ENCODE peak calls at places on chromosomes 12 and 14, in nine cellular contexts. D is effector CD4-positive, alpha-beta T cell; S is NCI-H774; Y is Right ventricle myocardium superior; J is CD4-positive, alpha-beta T cell; O is NCI-H748 treated with DMSO at 0.1 percent for 48 hours; H is fibroblast of gingiva; L is adipocyte; X is naive thymus-derived CD4-positive, alpha-beta T cell. N is an unnamed sample.

GRCh38 chr12:91588874-91589454 is 406.3 kb upstream of the DCN start:
- DNase-seq in H (no peak), S (no peak), O (no peak), D (no peak), L (no peak), J (no peak), Y (no peak), X (no peak), N (no peak)

GRCh38 chr14:68282479-68283377 is 463.1 kb downstream of the RAD51B start:
- DNase-seq in H (no peak), J (no peak), L (no peak), Y (no peak), D (peak), X (peak), S (no peak), O (no peak), N (no peak)

GRCh38 chr12:25615119-25615518 is 62.0 kb upstream of the LMNTD1 start:
- DNase-seq in J (no peak), X (no peak), H (peak), D (no peak), S (no peak), O (no peak), Y (no peak), L (peak), N (no peak)

GRCh38 chr12:67667276-67668073 is 18.9 kb downstream of the DYRK2 start:
- DNase-seq in L (no peak), D (no peak), Y (peak), H (no peak), X (no peak), S (no peak), O (no peak), J (no peak), N (peak)

GRCh38 chr12:119956047-119956446 is 33.0 kb upstream of the BICDL1 start:
- DNase-seq in D (no peak), J (no peak), Y (no peak), S (no peak), O (no peak), H (no peak), X (no peak), L (no peak), N (no peak)

GRCh38 chr14:73786632-73786941 is 65.0 kb upstream of the PTGR2 start:
- DNase-seq in H (peak), L (peak), J (no peak), D (no peak), X (no peak), Y (peak), O (no peak), S (no peak), N (no peak)

GRCh38 chr12:94566345-94566744 is 84.0 kb downstream of the TMCC3 start:
- DNase-seq in O (no peak), S (no peak), Y (no peak), X (no peak), H (no peak), D (no peak), J (no peak), L (no peak), N (no peak)

GRCh38 chr14:36747411-36748184 is 85.9 kb downstream of the PAX9 start:
- DNase-seq in D (no peak), O (peak), H (no peak), Y (no peak), X (no peak), S (no peak), L (peak), J (no peak), N (no peak)

GRCh38 chr14:52003324-52003723 is 14.0 kb downstream of the RTRAF start:
- DNase-seq in X (no peak), O (no peak), D (no peak), H (peak), J (no peak), Y (no peak), L (peak), S (no peak), N (no peak)

GRCh38 chr14:55071051-55071450 is 19.6 kb downstream of the MAPK1IP1L start:
- DNase-seq in D (no peak), O (no peak), X (no peak), Y (no peak), L (no peak), J (no peak), S (no peak), H (no peak), N (no peak)

GRCh38 chr14:99210333-99210732 is 61.7 kb downstream of the BCL11B start:
- DNase-seq in X (no peak), O (no peak), D (no peak), L (no peak), J (no peak), H (no peak), Y (no peak), S (no peak), N (no peak)

GRCh38 chr12:125203145-125203765 is 138.0 kb downstream of the AACS start:
- DNase-seq in J (no peak), S (no peak), O (peak), H (no peak), Y (no peak), D (no peak), X (no peak), L (no peak), N (no peak)

GRCh38 chr12:7497661-7498060 is 5.9 kb downstream of the CD163 start:
- DNase-seq in J (no peak), L (no peak), S (no peak), X (no peak), H (no peak), Y (no peak), D (no peak), O (no peak), N (no peak)

GRCh38 chr14:74444866-74445265 is 18.9 kb upstream of the SYNDIG1L start:
- DNase-seq in L (no peak), H (no peak), Y (no peak), X (no peak), J (no peak), S (no peak), D (no peak), O (no peak), N (no peak)

GRCh38 chr12:123602651-123603195 is 824 bp downstream of the DDX55 start:
- DNase-seq in L (peak), J (no peak), Y (no peak), O (no peak), X (no peak), S (no peak), D (no peak), H (peak), N (no peak)

GRCh38 chr12:78964521-78964920 is 99.9 kb downstream of the SYT1 start:
- DNase-seq in Y (no peak), H (no peak), D (no peak), L (no peak), X (no peak), S (no peak), J (no peak), O (no peak), N (no peak)

GRCh38 chr12:107122452-107122958 is 29.2 kb upstream of the CRY1 start:
- DNase-seq in O (no peak), L (no peak), Y (no peak), S (no peak), X (no peak), D (no peak), H (no peak), J (no peak), N (no peak)

GRCh38 chr14:60931206-60931605 is 49.7 kb downstream of the TRMT5 start:
- DNase-seq in J (no peak), O (no peak), D (no peak), H (no peak), Y (no peak), S (no peak), L (no peak), X (no peak), N (no peak)

GRCh38 chr12:68119724-68120211 is 39.8 kb downstream of the IFNG start:
- DNase-seq in X (no peak), H (no peak), O (peak), L (no peak), Y (no peak), S (no peak), J (peak), D (no peak), N (no peak)

GRCh38 chr14:68628605-68629310 is 164.1 kb downstream of the ZFP36L1 start:
- DNase-seq in Y (no peak), D (no peak), X (no peak), H (no peak), L (no peak), O (no peak), J (peak), S (no peak), N (no peak)

GRCh38 chr12:68627673-68628319 is 17.1 kb downstream of the RAP1B start:
- DNase-seq in S (no peak), X (no peak), Y (no peak), J (no peak), H (no peak), L (no peak), D (no peak), O (no peak), N (no peak)

GRCh38 chr14:57559561-57559960 is 65.9 kb upstream of the CCDC198 start:
- DNase-seq in Y (no peak), O (no peak), H (no peak), S (no peak), J (no peak), L (no peak), D (no peak), X (no peak), N (no peak)

GRCh38 chr12:85468356-85469157 is 188.5 kb downstream of the ALX1 start:
- DNase-seq in L (peak), D (no peak), O (peak), H (peak), S (peak), Y (no peak), J (no peak), X (no peak), N (no peak)

GRCh38 chr14:74611672-74612345 is at the start of gene LTBP2:
- DNase-seq in X (no peak), D (peak), H (peak), J (no peak), O (no peak), S (no peak), L (peak), Y (no peak), N (no peak)

GRCh38 chr12:5083955-5084849 is 40.5 kb downstream of the KCNA5 start:
- DNase-seq in D (no peak), Y (no peak), J (no peak), H (peak), S (peak), L (peak), X (no peak), O (peak), N (no peak)

GRCh38 chr14:30779210-30779609 is 95.1 kb upstream of the COCH start:
- DNase-seq in J (no peak), Y (no peak), D (no peak), L (peak), H (peak), O (no peak), X (no peak), S (no peak), N (no peak)

GRCh38 chr12:6205144-6205539 is 4.9 kb downstream of the CD9 start:
- DNase-seq in J (no peak), L (peak), X (no peak), D (no peak), Y (peak), O (no peak), S (no peak), H (no peak), N (no peak)

GRCh38 chr12:55842681-55843429 is at the start of gene MMP19:
- DNase-seq in Y (no peak), J (no peak), S (no peak), L (peak), X (no peak), H (peak), D (no peak), O (no peak), N (no peak)

GRCh38 chr12:57832966-57833365 is 13.6 kb downstream of the CTDSP2 start:
- DNase-seq in J (no peak), D (no peak), Y (no peak), X (no peak), L (peak), O (no peak), H (no peak), S (no peak), N (no peak)

GRCh38 chr12:123319273-123319672 is 45.4 kb downstream of the SBNO1 start:
- DNase-seq in Y (no peak), O (no peak), L (no peak), X (no peak), J (no peak), D (no peak), S (no peak), H (no peak), N (no peak)